ENCODE peak calls at places on chromosomes 13 and 19, in five cellular contexts. M is heart left ventricle, Y is lower leg skin, F is kidney epithelial cell, S is cardiac fibroblast. P is an unnamed sample.

GRCh38 chr13:95862401-95862800 is 185.5 kb downstream of the DNAJC3 start:
- DNase-seq in M (no peak), S (peak), F (no peak), Y (no peak), P (no peak)

GRCh38 chr13:20182231-20182846 is 10.4 kb downstream of the GJB2 start:
- DNase-seq in M (no peak), Y (no peak), S (peak), F (peak), P (no peak)

GRCh38 chr13:20102776-20103175 is 58.1 kb downstream of the GJA3 start:
- DNase-seq in Y (no peak), F (no peak), M (no peak), S (no peak), P (no peak)

GRCh38 chr13:41613984-41614581 is 156.7 kb downstream of the RGCC start:
- DNase-seq in Y (no peak), S (peak), M (peak), F (no peak), P (no peak)

GRCh38 chr19:16288544-16288943 is 36.1 kb upstream of the KLF2 start:
- DNase-seq in S (peak), F (no peak), M (no peak), Y (no peak), P (no peak)

GRCh38 chr19:39327318-39327717 is 6.7 kb upstream of the LRFN1 start:
- DNase-seq in S (no peak), M (no peak), F (no peak), Y (no peak), P (no peak)

GRCh38 chr19:53333071-53333465 is 481 bp upstream of the ZNF845 start:
- DNase-seq in S (no peak), M (peak), F (no peak), Y (peak), P (peak)

GRCh38 chr13:44573071-44573470 is 3.1 kb downstream of the TSC22D1 start:
- DNase-seq in S (no peak), F (no peak), Y (no peak), M (no peak), P (no peak)

GRCh38 chr19:19445911-19446361 is 40.5 kb downstream of the GATAD2A start:
- DNase-seq in S (peak), F (no peak), M (no peak), Y (no peak), P (no peak)

DNA sequence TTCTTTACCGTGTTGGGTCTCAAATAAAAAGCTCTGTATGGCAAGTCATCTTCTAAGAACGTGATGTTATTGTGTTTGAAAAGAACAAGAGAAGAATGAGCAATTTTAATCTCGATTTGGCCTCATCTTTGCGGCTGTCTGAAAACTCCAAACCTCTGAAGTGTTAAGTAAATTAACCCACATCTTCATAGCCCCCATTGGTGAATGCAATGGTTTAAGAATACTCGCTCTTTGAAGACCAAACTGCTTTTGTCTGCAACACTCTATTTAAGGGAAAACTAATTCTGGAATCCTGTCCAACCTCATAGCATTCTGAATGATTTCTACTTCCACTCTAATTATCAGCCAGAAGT is 56.9 kb upstream of the SCEL start:
- DNase-seq in S (no peak), Y (no peak), M (no peak), F (no peak), P (no peak)
- TF ChIP-seq CTCF in S (no peak), Y (no peak), M (no peak), F (no peak), P (peak)

GRCh38 chr19:40603071-40603718 is 2.0 kb downstream of the LTBP4 start:
- DNase-seq in F (no peak), M (no peak), Y (no peak), S (peak), P (no peak)
- TF ChIP-seq CTCF in F (no peak), M (no peak), Y (no peak), S (no peak), P (no peak)

DNA sequence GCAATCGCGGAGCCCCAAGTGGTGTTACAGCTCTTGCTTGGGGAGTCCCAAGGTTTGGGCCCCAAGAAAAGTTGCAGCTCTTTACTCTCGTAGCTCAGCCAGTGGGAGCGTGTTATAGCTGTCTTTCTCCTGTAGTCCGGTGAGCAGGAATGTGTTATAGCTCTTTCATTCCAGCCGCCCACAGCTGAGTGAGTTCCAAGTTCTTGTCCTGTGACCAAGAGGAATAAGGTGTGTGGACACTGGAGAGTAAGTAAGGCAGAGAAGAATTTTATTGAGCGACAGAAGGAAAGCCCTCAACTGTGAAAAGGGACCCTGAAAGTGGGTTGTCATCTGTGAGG is 1226.8 kb downstream of the SLITRK1 start:
- DNase-seq in Y (no peak), M (no peak), F (no peak), S (peak), P (no peak)
- TF ChIP-seq CTCF in Y (no peak), M (no peak), F (no peak), S (no peak), P (no peak)

GRCh38 chr13:102399791-102400618 is 1.8 kb downstream of the FGF14 start:
- DNase-seq in S (no peak), M (peak), F (no peak), Y (no peak), P (no peak)
- TF ChIP-seq CTCF in S (no peak), M (peak), F (peak), Y (no peak), P (no peak)

DNA sequence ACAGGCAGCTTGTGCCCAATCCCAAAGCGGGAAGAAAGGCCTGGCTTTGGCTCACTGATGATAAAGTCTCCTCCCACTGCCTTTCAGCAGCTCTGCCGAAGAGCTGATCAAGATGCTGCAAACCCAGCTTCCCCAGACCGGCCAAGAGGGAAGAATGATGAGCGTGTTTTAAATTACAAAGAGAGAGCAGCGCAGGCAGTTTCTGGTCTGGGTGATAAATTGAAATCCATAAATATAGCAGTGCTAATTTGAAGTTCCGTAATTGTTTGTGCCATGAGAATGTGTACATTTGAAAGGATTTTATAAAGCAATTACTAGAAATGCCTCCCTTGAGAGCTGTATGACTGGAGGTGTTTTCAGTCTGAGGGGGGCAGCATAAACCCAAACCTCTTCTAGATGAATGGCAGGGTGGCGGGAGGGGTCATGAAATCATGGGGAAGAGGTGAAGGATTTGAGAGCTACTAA is 171.8 kb downstream of the STK24 start:
- DNase-seq in F (no peak), S (no peak), M (no peak), Y (no peak), P (no peak)
- TF ChIP-seq CTCF in F (no peak), S (no peak), M (no peak), Y (no peak), P (no peak)

GRCh38 chr13:57629391-57629804 is 2.1 kb upstream of the PCDH17 start:
- DNase-seq in F (no peak), Y (no peak), S (no peak), M (no peak), P (no peak)
- TF ChIP-seq CTCF in F (no peak), Y (no peak), S (no peak), M (no peak), P (peak)

GRCh38 chr19:12035220-12036172 is at the start of gene ZNF433:
- DNase-seq in M (peak), S (peak), Y (peak), F (peak), P (peak)
- TF ChIP-seq CTCF in M (peak), S (no peak), Y (no peak), F (no peak), P (peak)

GRCh38 chr19:12255372-12255771 is 39.3 kb downstream of the ZNF44 start:
- DNase-seq in S (no peak), Y (no peak), F (no peak), M (no peak), P (no peak)
- TF ChIP-seq CTCF in S (no peak), Y (no peak), F (no peak), M (no peak), P (no peak)

DNA sequence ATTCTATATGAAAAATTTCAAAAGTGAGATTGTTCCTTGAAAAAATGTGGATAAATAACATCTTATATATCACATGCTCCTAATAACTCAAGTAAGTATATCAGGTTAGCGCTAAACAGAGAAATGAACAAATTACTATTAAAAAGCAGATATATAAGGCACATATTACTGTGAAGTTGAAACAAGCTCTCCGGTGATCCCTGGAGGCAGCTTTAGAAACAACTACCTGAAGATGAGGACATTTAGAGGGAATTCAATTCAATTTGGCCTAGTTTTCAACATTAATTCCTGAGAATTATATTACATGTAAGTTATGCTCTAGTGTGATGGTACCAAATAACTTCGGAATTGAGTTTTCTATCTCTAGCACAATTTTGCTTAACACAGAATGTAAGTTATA is 1373.6 kb upstream of the SPRY2 start:
- DNase-seq in F (no peak), M (no peak), Y (no peak), S (no peak), P (no peak)
- TF ChIP-seq CTCF in F (peak), M (no peak), Y (no peak), S (no peak), P (peak)